ENCODE peak calls at places on chromosomes 5 and 9, in ten cellular contexts. Y, F, K, D, I, J, G, E, X and L are unnamed samples.
A peak's percentile ranks its signal among the peaks of the same experiment; 100 is the strongest.

GRCh38 chr5:8908055-8908683 is 637.7 kb downstream of the SEMA5A start:
- DNase-seq in Y (peak; percentile 15), F (no peak), K (peak; percentile 73), D (no peak), I (no peak), J (no peak), G (peak; percentile 64), E (peak; percentile 45), X (peak; percentile 39), L (no peak)

GRCh38 chr9:110284211-110284849 is 28.0 kb upstream of the TXN start:
- DNase-seq in Y (no peak), F (no peak), K (no peak), D (no peak), I (no peak), J (no peak), G (no peak), E (no peak), X (no peak), L (no peak)

GRCh38 chr5:103283120-103283519 is 24.6 kb downstream of the MACIR start:
- DNase-seq in Y (no peak), F (no peak), K (peak; percentile 52), D (no peak), I (no peak), J (no peak), G (no peak), E (no peak), X (no peak), L (no peak)

GRCh38 chr5:1349246-1349645 is 4.3 kb upstream of the CLPTM1L start:
- DNase-seq in Y (no peak), F (no peak), K (no peak), D (no peak), I (no peak), J (no peak), G (no peak), E (no peak), X (no peak), L (no peak)

GRCh38 chr9:80020530-80020929 is 448.8 kb downstream of the TLE4 start:
- DNase-seq in Y (no peak), F (no peak), K (no peak), D (no peak), I (no peak), J (no peak), G (no peak), E (no peak), X (no peak), L (no peak)

GRCh38 chr9:116405321-116405720 is 251.7 kb downstream of the PAPPA start:
- DNase-seq in Y (no peak), F (no peak), K (no peak), D (no peak), I (no peak), J (no peak), G (no peak), E (no peak), X (no peak), L (no peak)

GRCh38 chr5:27561408-27561807 is 523.0 kb upstream of the CDH9 start:
- DNase-seq in Y (no peak), F (no peak), K (no peak), D (no peak), I (no peak), J (no peak), G (no peak), E (no peak), X (no peak), L (no peak)

GRCh38 chr5:72197393-72197792 is 90.1 kb downstream of the MAP1B start:
- DNase-seq in Y (no peak), F (no peak), K (no peak), D (no peak), I (no peak), J (no peak), G (no peak), E (no peak), X (no peak), L (no peak)

GRCh38 chr9:28260331-28260730 is 687.0 kb upstream of the C9orf72 start:
- DNase-seq in Y (no peak), F (no peak), K (no peak), D (no peak), I (no peak), J (no peak), G (no peak), E (no peak), X (no peak), L (no peak)